ENCODE peak calls at places on chromosome 1, in six cellular contexts. V is mesendoderm; E is NCI-H2081; T is activated T-cell treated with anti-CD3 and anti-CD28 coated beads, Interleukin-2, amount 50 U/mL, for 72 hours; O is stimulated activated CD8-positive, alpha-beta memory T cell treated with anti-CD3 and anti-CD28 coated beads, Interleukin-7, amount 100 ng/mL, for 1 hour; N is left cardiac atrium. W is an unnamed sample.

GRCh38 chr1:89842547-89843278 is 21.9 kb downstream of the LRRC8D start:
- DNase-seq in V (no peak), T (no peak), N (no peak), E (no peak), O (no peak), W (no peak)

GRCh38 chr1:6809461-6809860 is 24.2 kb downstream of the CAMTA1 start:
- DNase-seq in E (no peak), V (peak; percentile 68), T (no peak), O (no peak), N (no peak), W (no peak)

GRCh38 chr1:8540266-8540926 is 222.5 kb downstream of the SLC45A1 start:
- DNase-seq in V (no peak), T (no peak), N (no peak), E (no peak), O (no peak), W (no peak)

GRCh38 chr1:179576509-179576908 is 761 bp upstream of the NPHS2 start:
- DNase-seq in T (no peak), O (no peak), V (no peak), E (no peak), N (no peak), W (no peak)

GRCh38 chr1:98044766-98045165 is 123.9 kb upstream of the DPYD start:
- DNase-seq in T (no peak), N (no peak), O (no peak), E (no peak), V (no peak), W (no peak)

GRCh38 chr1:173393655-173393993 is 83.5 kb upstream of the PRDX6 start:
- DNase-seq in E (no peak), N (no peak), O (no peak), V (no peak), T (no peak), W (no peak)

GRCh38 chr1:226108935-226109828 is 46.7 kb downstream of the H3-3A start:
- DNase-seq in V (no peak), N (peak; percentile 52), E (no peak), T (no peak), O (no peak), W (no peak)

GRCh38 chr1:235327559-235328270 is at the start of gene ARID4B:
- DNase-seq in N (peak; percentile 86), V (no peak), E (peak; percentile 74), T (no peak), O (no peak), W (peak; percentile 50)

GRCh38 chr1:71104417-71104816 is 23.6 kb upstream of the ZRANB2 start:
- DNase-seq in E (no peak), V (no peak), N (no peak), O (no peak), T (no peak), W (no peak)

GRCh38 chr1:194629011-194629410 is 1442.6 kb upstream of the B3GALT2 start:
- DNase-seq in E (no peak), N (no peak), O (no peak), V (peak; percentile 16), T (no peak), W (no peak)

GRCh38 chr1:54297596-54298283 is 97.8 kb downstream of the MRPL37 start:
- DNase-seq in V (no peak), E (no peak), O (no peak), N (no peak), T (no peak), W (no peak)